ENCODE peak calls at places on chromosomes 3 and 15, in seven cellular contexts. One of them, this sample, is unnamed.
A peak's percentile ranks its signal among the peaks of the same experiment; 100 is the strongest.

GRCh38 chr3:54873059-54873695 is 54.7 kb downstream of the LRTM1 start:
- DNase-seq in uterus: no peak
- DNase-seq in A549: peak; percentile 4
- DNase-seq in body of pancreas: no peak
- DNase-seq in tibial nerve: no peak
- DNase-seq in stomach: no peak
- DNase-seq in spleen: no peak
- DNase-seq in this sample: no peak

GRCh38 chr3:186220365-186220764 is 111.5 kb upstream of the ETV5 start:
- DNase-seq in uterus: no peak
- DNase-seq in A549: peak; percentile 4
- DNase-seq in body of pancreas: peak; percentile 56
- DNase-seq in tibial nerve: no peak
- DNase-seq in stomach: no peak
- DNase-seq in spleen: no peak
- DNase-seq in this sample: no peak

GRCh38 chr3:159928692-159929091 is 59.9 kb upstream of the IL12A start:
- DNase-seq in uterus: no peak
- DNase-seq in A549: peak; percentile 87
- DNase-seq in body of pancreas: no peak
- DNase-seq in tibial nerve: no peak
- DNase-seq in stomach: no peak
- DNase-seq in spleen: no peak
- DNase-seq in this sample: no peak

GRCh38 chr3:112002458-112002971 is 3.8 kb downstream of the TAGLN3 start:
- DNase-seq in uterus: no peak
- DNase-seq in A549: no peak
- DNase-seq in body of pancreas: no peak
- DNase-seq in tibial nerve: no peak
- DNase-seq in stomach: no peak
- DNase-seq in spleen: no peak
- DNase-seq in this sample: no peak

GRCh38 chr15:95175914-95176658 is 944.7 kb downstream of the MCTP2 start:
- DNase-seq in uterus: no peak
- DNase-seq in A549: no peak
- DNase-seq in body of pancreas: no peak
- DNase-seq in tibial nerve: no peak
- DNase-seq in stomach: no peak
- DNase-seq in spleen: no peak
- DNase-seq in this sample: no peak

GRCh38 chr3:133452603-133453313 is 52.9 kb downstream of the BFSP2 start:
- DNase-seq in uterus: no peak
- DNase-seq in A549: peak; percentile 32
- DNase-seq in body of pancreas: no peak
- DNase-seq in tibial nerve: no peak
- DNase-seq in stomach: no peak
- DNase-seq in spleen: no peak
- DNase-seq in this sample: no peak

GRCh38 chr15:59160880-59161593 is 45.6 kb upstream of the LDHAL6B start:
- DNase-seq in uterus: no peak
- DNase-seq in A549: peak; percentile 59
- DNase-seq in body of pancreas: no peak
- DNase-seq in tibial nerve: no peak
- DNase-seq in stomach: no peak
- DNase-seq in spleen: no peak
- DNase-seq in this sample: peak; percentile 27

GRCh38 chr3:68220832-68221231 is 566.4 kb upstream of the SUCLG2 start:
- DNase-seq in uterus: no peak
- DNase-seq in A549: no peak
- DNase-seq in body of pancreas: no peak
- DNase-seq in tibial nerve: no peak
- DNase-seq in stomach: no peak
- DNase-seq in spleen: no peak
- DNase-seq in this sample: no peak

GRCh38 chr3:121165397-121165837 is 257.4 kb downstream of the STXBP5L start:
- DNase-seq in uterus: no peak
- DNase-seq in A549: no peak
- DNase-seq in body of pancreas: no peak
- DNase-seq in tibial nerve: no peak
- DNase-seq in stomach: no peak
- DNase-seq in spleen: no peak
- DNase-seq in this sample: no peak

GRCh38 chr15:36814085-36814484 is 234.7 kb downstream of the CDIN1 start:
- DNase-seq in uterus: no peak
- DNase-seq in A549: peak; percentile 30
- DNase-seq in body of pancreas: no peak
- DNase-seq in tibial nerve: no peak
- DNase-seq in stomach: no peak
- DNase-seq in spleen: no peak
- DNase-seq in this sample: no peak

GRCh38 chr3:140246578-140246977 is 311.6 kb downstream of the CLSTN2 start:
- DNase-seq in uterus: no peak
- DNase-seq in A549: no peak
- DNase-seq in body of pancreas: no peak
- DNase-seq in tibial nerve: no peak
- DNase-seq in stomach: no peak
- DNase-seq in spleen: no peak
- DNase-seq in this sample: no peak

GRCh38 chr15:70252056-70252935 is 154.6 kb upstream of the TLE3 start:
- DNase-seq in uterus: peak; percentile 15
- DNase-seq in A549: no peak
- DNase-seq in body of pancreas: no peak
- DNase-seq in tibial nerve: no peak
- DNase-seq in stomach: peak; percentile 64
- DNase-seq in spleen: peak; percentile 64
- DNase-seq in this sample: no peak

GRCh38 chr3:47412842-47413520 is 32.2 kb downstream of the PTPN23 start:
- DNase-seq in uterus: no peak
- DNase-seq in A549: no peak
- DNase-seq in body of pancreas: no peak
- DNase-seq in tibial nerve: no peak
- DNase-seq in stomach: no peak
- DNase-seq in spleen: no peak
- DNase-seq in this sample: no peak

GRCh38 chr3:153127788-153128187 is 34.2 kb upstream of the RAP2B start:
- DNase-seq in uterus: no peak
- DNase-seq in A549: no peak
- DNase-seq in body of pancreas: no peak
- DNase-seq in tibial nerve: no peak
- DNase-seq in stomach: no peak
- DNase-seq in spleen: no peak
- DNase-seq in this sample: no peak

GRCh38 chr3:173066044-173066679 is 74.9 kb downstream of the SPATA16 start:
- DNase-seq in uterus: no peak
- DNase-seq in A549: no peak
- DNase-seq in body of pancreas: peak; percentile 13
- DNase-seq in tibial nerve: no peak
- DNase-seq in stomach: no peak
- DNase-seq in spleen: no peak
- DNase-seq in this sample: peak; percentile 8

GRCh38 chr3:146517684-146518435 is 26.5 kb downstream of the PLSCR1 start:
- DNase-seq in uterus: no peak
- DNase-seq in A549: peak; percentile 28
- DNase-seq in body of pancreas: peak; percentile 45
- DNase-seq in tibial nerve: no peak
- DNase-seq in stomach: no peak
- DNase-seq in spleen: no peak
- DNase-seq in this sample: no peak

GRCh38 chr3:46924921-46925584 is 47.5 kb downstream of the PTH1R start:
- DNase-seq in uterus: no peak
- DNase-seq in A549: no peak
- DNase-seq in body of pancreas: peak; percentile 9
- DNase-seq in tibial nerve: no peak
- DNase-seq in stomach: no peak
- DNase-seq in spleen: peak; percentile 69
- DNase-seq in this sample: no peak

GRCh38 chr3:122577409-122578028 is at the start of gene PARP15:
- DNase-seq in uterus: no peak
- DNase-seq in A549: no peak
- DNase-seq in body of pancreas: no peak
- DNase-seq in tibial nerve: no peak
- DNase-seq in stomach: no peak
- DNase-seq in spleen: peak; percentile 87
- DNase-seq in this sample: no peak

GRCh38 chr15:40844543-40844981 is 714 bp downstream of the SPINT1 start:
- DNase-seq in uterus: no peak
- DNase-seq in A549: no peak
- DNase-seq in body of pancreas: peak; percentile 56
- DNase-seq in tibial nerve: no peak
- DNase-seq in stomach: peak; percentile 51
- DNase-seq in spleen: peak; percentile 87
- DNase-seq in this sample: peak; percentile 51

GRCh38 chr3:63655519-63655918 is 3.0 kb downstream of the SNTN start:
- DNase-seq in uterus: no peak
- DNase-seq in A549: no peak
- DNase-seq in body of pancreas: no peak
- DNase-seq in tibial nerve: no peak
- DNase-seq in stomach: no peak
- DNase-seq in spleen: no peak
- DNase-seq in this sample: no peak

GRCh38 chr15:43517354-43518072 is at the start of gene MAP1A:
- DNase-seq in uterus: peak; percentile 68
- DNase-seq in A549: no peak
- DNase-seq in body of pancreas: no peak
- DNase-seq in tibial nerve: no peak
- DNase-seq in stomach: no peak
- DNase-seq in spleen: no peak
- DNase-seq in this sample: peak; percentile 70

GRCh38 chr3:42852443-42852842 is 23.2 kb downstream of the CYP8B1 start:
- DNase-seq in uterus: no peak
- DNase-seq in A549: no peak
- DNase-seq in body of pancreas: no peak
- DNase-seq in tibial nerve: no peak
- DNase-seq in stomach: no peak
- DNase-seq in spleen: no peak
- DNase-seq in this sample: no peak

DNA sequence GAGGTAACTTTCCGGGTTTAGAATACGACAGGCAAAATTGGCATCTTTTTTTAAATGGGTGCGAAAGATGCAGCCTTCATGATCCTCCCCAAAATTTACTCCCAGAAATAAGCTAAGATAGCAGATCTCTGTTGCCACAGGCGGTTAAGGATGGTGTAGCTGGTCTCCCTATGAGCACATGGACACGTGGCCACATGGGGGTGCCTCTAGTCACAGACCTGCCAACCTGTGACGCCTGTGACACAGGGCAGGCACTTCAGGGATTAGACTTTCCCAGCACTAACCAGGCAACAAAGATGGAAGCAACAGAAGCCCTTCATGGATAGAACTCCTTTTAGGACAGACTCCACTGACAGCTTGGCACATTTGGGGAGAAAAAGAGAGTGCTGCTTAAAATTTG is 320.3 kb downstream of the THSD4 start:
- DNase-seq in uterus: no peak
- DNase-seq in A549: no peak
- DNase-seq in body of pancreas: no peak
- DNase-seq in tibial nerve: no peak
- DNase-seq in stomach: no peak
- DNase-seq in spleen: no peak
- DNase-seq in this sample: no peak
- TF ChIP-seq POLR2A in uterus: no peak
- TF ChIP-seq POLR2A in A549: no peak
- TF ChIP-seq POLR2A in body of pancreas: no peak
- TF ChIP-seq POLR2A in tibial nerve: no peak
- TF ChIP-seq POLR2A in stomach: no peak
- TF ChIP-seq POLR2A in spleen: no peak
- TF ChIP-seq POLR2A in this sample: no peak

GRCh38 chr15:69080958-69081248 is 66.4 kb downstream of the NOX5 start:
- DNase-seq in uterus: no peak
- DNase-seq in A549: no peak
- DNase-seq in body of pancreas: no peak
- DNase-seq in tibial nerve: no peak
- DNase-seq in stomach: no peak
- DNase-seq in spleen: no peak
- DNase-seq in this sample: no peak
- H3K27ac ChIP-seq in uterus: peak overlapping the region; percentile 65
- H3K27ac ChIP-seq in A549: no peak overlapping the region
- H3K27ac ChIP-seq in body of pancreas: no peak overlapping the region
- H3K27ac ChIP-seq in tibial nerve: no peak overlapping the region
- H3K27ac ChIP-seq in stomach: peak overlapping the region; percentile 71
- H3K27ac ChIP-seq in spleen: peak overlapping the region; percentile 77
- H3K27ac ChIP-seq in this sample: no peak overlapping the region

DNA sequence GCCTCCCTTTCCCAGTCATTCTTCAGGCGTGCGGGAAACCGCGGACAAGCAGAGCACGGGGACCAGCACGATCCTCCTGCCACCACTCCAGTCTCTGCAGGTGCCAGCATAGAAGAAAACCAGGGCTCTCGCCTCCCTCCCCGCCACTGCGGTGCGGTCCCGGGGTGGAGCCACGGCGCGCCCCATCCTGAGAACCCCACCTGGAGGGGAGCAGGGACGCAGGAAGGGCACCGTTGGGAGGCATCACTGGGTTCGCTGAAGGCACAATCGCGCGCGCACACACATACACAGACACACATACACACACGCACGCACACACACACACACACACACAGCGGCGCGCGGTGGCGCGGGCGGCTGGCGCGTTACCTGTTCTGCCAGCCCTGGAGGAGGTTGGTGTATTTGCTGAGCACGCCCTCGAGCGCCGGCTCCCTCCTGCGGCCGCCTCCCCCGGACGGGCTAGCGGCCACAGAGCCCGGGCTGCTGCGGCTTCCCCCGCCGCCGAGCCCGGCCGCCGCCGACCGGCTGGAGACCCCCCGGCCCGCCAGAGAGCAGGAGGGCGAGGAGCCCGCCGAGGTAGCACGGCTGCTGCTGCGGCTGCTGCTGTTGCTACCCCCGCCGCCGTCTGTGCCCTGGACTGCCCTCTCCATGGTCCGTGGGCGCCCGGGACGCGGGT is 394 bp downstream of the OSBPL10 start:
- DNase-seq in uterus: peak; percentile 53
- DNase-seq in A549: peak; percentile 80
- DNase-seq in body of pancreas: peak; percentile 76
- DNase-seq in tibial nerve: peak; percentile 18
- DNase-seq in stomach: peak; percentile 85
- DNase-seq in spleen: peak; percentile 93
- DNase-seq in this sample: peak; percentile 82
- TF ChIP-seq CTCF in uterus: no peak
- TF ChIP-seq CTCF in A549: peak; percentile 14
- TF ChIP-seq CTCF in body of pancreas: no peak
- TF ChIP-seq CTCF in tibial nerve: no peak
- TF ChIP-seq CTCF in stomach: no peak
- TF ChIP-seq CTCF in spleen: no peak
- TF ChIP-seq CTCF in this sample: no peak

GRCh38 chr3:149388714-149389417 is 11.4 kb upstream of the TM4SF1 start:
- DNase-seq in uterus: no peak
- DNase-seq in A549: peak; percentile 60
- DNase-seq in body of pancreas: no peak
- DNase-seq in tibial nerve: no peak
- DNase-seq in stomach: no peak
- DNase-seq in spleen: no peak
- DNase-seq in this sample: no peak
- TF ChIP-seq POLR2A in uterus: no peak
- TF ChIP-seq POLR2A in A549: no peak
- TF ChIP-seq POLR2A in body of pancreas: no peak
- TF ChIP-seq POLR2A in tibial nerve: no peak
- TF ChIP-seq POLR2A in stomach: no peak
- TF ChIP-seq POLR2A in spleen: no peak
- TF ChIP-seq POLR2A in this sample: no peak

This sample was measured in thyroid gland.